ENCODE peak calls at places on chromosome 20, in six cellular contexts. One of them, this sample, is unnamed.

GRCh38 chr20:34907616-34908469 is 31.4 kb downstream of the ACSS2 start:
- DNase-seq in HepG2: peak; percentile 26
- DNase-seq in SK-N-SH: peak; percentile 82
- DNase-seq in upper lobe of left lung: no peak
- DNase-seq in transverse colon: peak; percentile 68
- DNase-seq in A549: peak; percentile 74
- DNase-seq in this sample: peak; percentile 39

GRCh38 chr20:23143098-23143497 is 57.0 kb upstream of the CD93 start:
- DNase-seq in SK-N-SH: no peak
- DNase-seq in transverse colon: peak; percentile 37
- DNase-seq in A549: peak; percentile 66
- DNase-seq in upper lobe of left lung: no peak
- DNase-seq in HepG2: peak; percentile 71
- DNase-seq in this sample: no peak

GRCh38 chr20:4050581-4050980 is 35.2 kb upstream of the RNF24 start:
- DNase-seq in A549: no peak
- DNase-seq in transverse colon: no peak
- DNase-seq in upper lobe of left lung: no peak
- DNase-seq in SK-N-SH: no peak
- DNase-seq in HepG2: no peak
- DNase-seq in this sample: no peak

GRCh38 chr20:38418509-38419204 is 16.5 kb downstream of the SNHG17 start:
- DNase-seq in A549: no peak
- DNase-seq in transverse colon: no peak
- DNase-seq in SK-N-SH: no peak
- DNase-seq in HepG2: no peak
- DNase-seq in upper lobe of left lung: no peak
- DNase-seq in this sample: peak; percentile 35

GRCh38 chr20:6530916-6531315 is 236.6 kb upstream of the BMP2 start:
- DNase-seq in SK-N-SH: no peak
- DNase-seq in transverse colon: no peak
- DNase-seq in A549: no peak
- DNase-seq in upper lobe of left lung: no peak
- DNase-seq in HepG2: no peak
- DNase-seq in this sample: no peak

GRCh38 chr20:58852559-58853271 is at the start of gene GNAS:
- DNase-seq in transverse colon: peak; percentile 62
- DNase-seq in upper lobe of left lung: peak; percentile 78
- DNase-seq in A549: peak; percentile 62
- DNase-seq in HepG2: peak; percentile 21
- DNase-seq in SK-N-SH: peak; percentile 74
- DNase-seq in this sample: no peak

GRCh38 chr20:57222631-57222950 is 43.9 kb downstream of the BMP7 start:
- DNase-seq in A549: no peak
- DNase-seq in SK-N-SH: no peak
- DNase-seq in HepG2: no peak
- DNase-seq in upper lobe of left lung: no peak
- DNase-seq in transverse colon: no peak
- DNase-seq in this sample: no peak

GRCh38 chr20:1803216-1804128 is 91.7 kb upstream of the SIRPA start:
- DNase-seq in transverse colon: peak; percentile 58
- DNase-seq in HepG2: no peak
- DNase-seq in upper lobe of left lung: peak; percentile 93
- DNase-seq in SK-N-SH: peak; percentile 76
- DNase-seq in A549: no peak
- DNase-seq in this sample: peak; percentile 27

GRCh38 chr20:549720-550496 is 6.3 kb upstream of the CSNK2A1 start:
- DNase-seq in HepG2: no peak
- DNase-seq in SK-N-SH: no peak
- DNase-seq in A549: no peak
- DNase-seq in upper lobe of left lung: no peak
- DNase-seq in transverse colon: no peak
- DNase-seq in this sample: no peak

GRCh38 chr20:32896521-32897280 is 38.0 kb downstream of the EFCAB8 start:
- DNase-seq in upper lobe of left lung: peak; percentile 36
- DNase-seq in A549: no peak
- DNase-seq in transverse colon: no peak
- DNase-seq in HepG2: no peak
- DNase-seq in SK-N-SH: no peak
- DNase-seq in this sample: no peak

GRCh38 chr20:8874437-8874836 is 194.4 kb upstream of the PLCB4 start:
- DNase-seq in A549: no peak
- DNase-seq in transverse colon: no peak
- DNase-seq in HepG2: no peak
- DNase-seq in upper lobe of left lung: no peak
- DNase-seq in SK-N-SH: no peak
- DNase-seq in this sample: no peak

GRCh38 chr20:20710847-20711315 is 1.6 kb downstream of the RALGAPA2 start:
- DNase-seq in A549: no peak
- DNase-seq in HepG2: peak; percentile 90
- DNase-seq in SK-N-SH: no peak
- DNase-seq in upper lobe of left lung: no peak
- DNase-seq in transverse colon: peak; percentile 54
- DNase-seq in this sample: no peak

GRCh38 chr20:40481743-40482458 is 207.1 kb downstream of the MAFB start:
- DNase-seq in A549: no peak
- DNase-seq in SK-N-SH: no peak
- DNase-seq in HepG2: no peak
- DNase-seq in upper lobe of left lung: no peak
- DNase-seq in transverse colon: no peak
- DNase-seq in this sample: no peak

GRCh38 chr20:32797160-32797468 is 22.6 kb upstream of the MAPRE1 start:
- DNase-seq in upper lobe of left lung: peak; percentile 49
- DNase-seq in A549: no peak
- DNase-seq in SK-N-SH: no peak
- DNase-seq in transverse colon: no peak
- DNase-seq in HepG2: no peak
- DNase-seq in this sample: no peak

GRCh38 chr20:46959081-46959692 is 64.5 kb downstream of the EYA2 start:
- DNase-seq in transverse colon: no peak
- DNase-seq in SK-N-SH: no peak
- DNase-seq in HepG2: peak; percentile 59
- DNase-seq in upper lobe of left lung: no peak
- DNase-seq in A549: peak; percentile 94
- DNase-seq in this sample: no peak

GRCh38 chr20:57437672-57438330 is 46.6 kb downstream of the RBM38 start:
- DNase-seq in upper lobe of left lung: no peak
- DNase-seq in transverse colon: no peak
- DNase-seq in A549: no peak
- DNase-seq in SK-N-SH: no peak
- DNase-seq in HepG2: no peak
- DNase-seq in this sample: no peak

DNA sequence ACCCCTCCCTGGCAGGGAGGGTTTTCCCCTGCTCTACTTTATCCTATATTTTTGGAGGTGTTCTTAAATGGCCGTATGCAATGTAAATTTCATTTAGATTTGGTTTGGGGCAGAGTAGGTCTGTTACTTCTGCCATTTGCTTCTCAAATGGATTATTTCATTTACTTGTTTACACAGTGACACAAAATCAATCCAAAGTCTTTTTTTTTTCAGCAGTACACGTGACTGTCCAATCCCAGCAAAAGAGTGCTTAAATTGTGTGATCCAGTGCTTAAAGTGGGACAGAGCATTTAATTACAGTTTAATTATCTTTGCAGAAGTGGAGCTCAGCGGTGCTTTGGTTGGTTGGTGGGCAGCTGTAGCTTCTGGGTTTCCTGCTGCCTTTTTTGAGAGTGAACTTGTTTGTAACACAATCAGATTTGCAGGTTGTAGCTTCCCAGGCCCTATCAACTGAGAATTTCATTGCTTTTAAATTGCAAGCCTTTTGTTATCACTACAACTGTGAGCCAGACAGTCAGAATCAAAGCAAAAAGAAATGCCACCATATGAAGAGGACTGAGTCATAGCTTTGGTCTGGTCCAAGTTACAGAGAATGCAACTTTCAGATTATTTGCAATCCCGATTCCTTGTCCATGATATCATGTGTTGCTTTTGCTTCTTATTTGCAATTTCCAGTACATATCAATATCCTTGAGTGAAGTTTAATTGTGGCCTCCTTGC is 216.9 kb downstream of the DOK5 start:
- DNase-seq in HepG2: no peak
- DNase-seq in upper lobe of left lung: no peak
- DNase-seq in SK-N-SH: no peak
- DNase-seq in transverse colon: no peak
- DNase-seq in A549: no peak
- DNase-seq in this sample: no peak
- TF ChIP-seq EP300 in HepG2: no peak
- TF ChIP-seq EP300 in upper lobe of left lung: no peak
- TF ChIP-seq EP300 in SK-N-SH: no peak
- TF ChIP-seq EP300 in transverse colon: no peak
- TF ChIP-seq EP300 in A549: no peak
- TF ChIP-seq EP300 in this sample: no peak

DNA sequence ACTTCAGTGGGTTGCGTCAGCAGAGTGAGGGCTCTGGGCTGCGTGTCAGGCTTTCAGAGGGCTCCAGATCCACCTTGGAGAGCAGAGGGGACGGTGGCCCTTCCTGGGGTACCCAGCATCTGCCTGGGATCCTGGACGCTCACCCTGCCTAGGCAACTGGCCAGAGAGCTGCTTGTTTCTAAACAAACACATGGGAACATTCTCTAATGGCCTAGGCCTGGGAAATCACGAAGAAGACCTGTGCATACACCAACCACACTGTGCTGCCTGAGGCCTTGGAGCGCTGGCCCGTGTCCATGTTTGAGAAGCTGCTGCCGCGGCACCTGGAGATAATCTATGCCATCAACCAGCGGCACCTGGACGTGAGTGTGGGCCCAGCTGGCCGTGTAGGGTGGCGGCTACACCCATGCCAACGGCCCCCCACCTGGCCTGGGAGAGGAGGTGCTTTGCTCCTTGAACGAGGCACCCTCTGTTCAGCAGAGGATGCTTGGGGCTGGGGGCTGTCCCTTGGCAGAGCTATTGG is 32.2 kb downstream of the PYGB start:
- DNase-seq in HepG2: no peak
- DNase-seq in A549: no peak
- DNase-seq in transverse colon: peak; percentile 29
- DNase-seq in SK-N-SH: peak; percentile 60
- DNase-seq in upper lobe of left lung: no peak
- DNase-seq in this sample: peak; percentile 41
- H3K27ac ChIP-seq in HepG2: no peak overlapping the region
- H3K27ac ChIP-seq in A549: no peak overlapping the region
- H3K27ac ChIP-seq in transverse colon: peak overlapping the region; percentile 31
- H3K27ac ChIP-seq in SK-N-SH: peak overlapping the region; percentile 72
- H3K27ac ChIP-seq in upper lobe of left lung: no peak overlapping the region
- H3K27ac ChIP-seq in this sample: no peak overlapping the region

DNA sequence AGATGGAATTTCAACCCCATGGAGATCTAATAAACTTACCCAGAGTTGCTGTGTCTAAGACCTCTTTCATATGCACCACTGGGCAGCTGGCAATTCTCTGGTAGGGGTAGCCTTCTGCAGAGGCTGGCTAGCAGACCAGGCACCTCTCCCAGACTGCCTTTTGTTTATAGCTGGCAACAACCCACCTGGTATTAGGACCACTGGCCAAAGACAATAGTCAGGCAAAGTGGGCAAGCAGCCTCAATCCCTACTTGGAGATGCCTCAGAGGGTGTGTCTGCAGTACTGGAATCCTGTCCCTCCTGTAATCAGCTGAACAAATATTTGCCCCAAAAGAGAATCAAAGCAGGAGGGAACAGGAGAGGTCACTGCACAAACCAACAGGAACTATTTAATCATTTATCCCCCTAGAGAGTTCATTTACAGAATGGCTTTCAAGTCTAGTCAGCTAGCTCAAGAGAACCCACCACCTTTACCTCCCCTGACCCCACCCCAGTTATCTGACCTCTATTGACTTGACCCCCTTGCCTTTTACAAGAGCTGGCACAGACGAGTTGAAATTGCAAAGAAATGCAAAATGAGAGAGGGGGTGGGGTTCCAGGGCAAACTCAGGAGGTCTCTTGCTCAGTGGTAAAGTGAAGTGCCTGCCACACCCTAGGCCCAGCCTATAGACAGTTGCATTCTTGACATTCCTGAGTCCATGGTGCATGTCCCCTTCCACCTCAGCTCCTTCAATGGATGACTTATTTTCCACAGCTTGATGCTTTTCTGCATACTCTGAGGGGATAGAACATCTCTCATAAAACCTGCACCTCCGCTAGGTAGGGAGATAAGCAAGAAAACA is 2.8 kb downstream of the BCL2L1 start:
- DNase-seq in A549: peak; percentile 93
- DNase-seq in SK-N-SH: no peak
- DNase-seq in transverse colon: peak; percentile 42
- DNase-seq in upper lobe of left lung: no peak
- DNase-seq in HepG2: peak; percentile 99
- DNase-seq in this sample: no peak
- TF ChIP-seq EP300 in A549: peak; percentile 63
- TF ChIP-seq EP300 in SK-N-SH: no peak
- TF ChIP-seq EP300 in transverse colon: no peak
- TF ChIP-seq EP300 in upper lobe of left lung: peak; percentile 39
- TF ChIP-seq EP300 in HepG2: peak; percentile 88
- TF ChIP-seq EP300 in this sample: no peak

GRCh38 chr20:37347347-37347823 is 1.4 kb downstream of the SRC start:
- DNase-seq in HepG2: no peak
- DNase-seq in SK-N-SH: no peak
- DNase-seq in upper lobe of left lung: no peak
- DNase-seq in A549: no peak
- DNase-seq in transverse colon: no peak
- DNase-seq in this sample: no peak

GRCh38 chr20:37346232-37346525 is 239 bp downstream of the SRC start:
- DNase-seq in transverse colon: no peak
- DNase-seq in SK-N-SH: peak; percentile 84
- DNase-seq in HepG2: no peak
- DNase-seq in upper lobe of left lung: no peak
- DNase-seq in A549: no peak
- DNase-seq in this sample: no peak

GRCh38 chr20:37347891-37348642 is 2.1 kb downstream of the SRC start:
- DNase-seq in A549: no peak
- DNase-seq in upper lobe of left lung: no peak
- DNase-seq in transverse colon: no peak
- DNase-seq in SK-N-SH: peak; percentile 26
- DNase-seq in HepG2: no peak
- DNase-seq in this sample: no peak

GRCh38 chr20:37345339-37346231 is at the start of gene SRC:
- DNase-seq in HepG2: peak; percentile 74
- DNase-seq in SK-N-SH: peak; percentile 90
- DNase-seq in A549: peak; percentile 83
- DNase-seq in transverse colon: peak; percentile 91
- DNase-seq in upper lobe of left lung: peak; percentile 94
- DNase-seq in this sample: peak; percentile 85

DNA sequence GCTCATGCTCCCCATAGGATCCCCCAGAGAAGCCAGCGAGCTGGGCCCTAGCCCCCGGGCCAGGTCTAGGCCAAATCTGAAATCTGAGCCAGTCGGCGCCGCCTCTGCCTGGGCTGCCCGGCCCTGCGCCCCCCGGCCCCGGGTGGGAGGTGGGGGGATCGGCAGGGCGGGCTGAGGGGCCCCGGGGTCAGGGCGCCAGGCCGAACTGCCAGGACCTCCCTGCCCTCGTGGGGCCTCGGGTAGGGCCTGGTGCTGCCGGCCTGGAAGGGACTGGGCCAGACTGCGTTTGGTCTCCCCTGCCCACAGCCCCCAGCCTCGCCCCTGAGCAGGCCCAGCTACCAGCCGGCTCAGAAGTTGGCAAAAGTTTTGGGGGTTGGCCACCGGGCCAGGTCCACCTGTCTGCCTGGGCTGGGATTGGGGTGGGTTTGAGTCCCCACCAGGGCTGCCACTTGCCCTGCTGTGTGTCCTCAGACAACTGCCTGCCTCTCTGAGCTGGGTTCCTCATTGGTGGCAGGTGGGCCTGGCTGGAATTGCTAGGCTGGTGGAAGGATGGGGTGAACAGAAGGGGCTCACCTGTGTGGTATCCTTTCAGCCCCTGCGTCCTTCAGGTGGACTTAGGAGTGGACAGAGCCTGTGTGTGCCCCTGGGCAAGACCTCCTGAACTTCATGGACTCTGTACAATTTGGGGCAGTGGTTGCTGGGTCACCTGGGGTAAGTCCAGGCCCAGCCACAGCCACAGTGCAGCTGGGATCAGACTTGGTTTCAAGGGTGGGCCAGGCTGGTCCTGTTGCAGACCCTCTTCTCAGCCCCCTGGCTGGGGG is 796 bp downstream of the SRC start:
- DNase-seq in transverse colon: no peak
- DNase-seq in SK-N-SH: peak; percentile 83
- DNase-seq in HepG2: no peak
- DNase-seq in upper lobe of left lung: peak; percentile 81
- DNase-seq in A549: no peak
- DNase-seq in this sample: peak; percentile 40
- H3K27ac ChIP-seq in transverse colon: peak overlapping the region; percentile 93
- H3K27ac ChIP-seq in SK-N-SH: peak overlapping the region; percentile 88
- H3K27ac ChIP-seq in HepG2: peak overlapping the region; percentile 16
- H3K27ac ChIP-seq in upper lobe of left lung: peak overlapping the region; percentile 81
- H3K27ac ChIP-seq in A549: peak overlapping the region; percentile 100
- H3K27ac ChIP-seq in this sample: peak overlapping the region; percentile 95